ENCODE peak calls at places on chromosomes 13 and 19, in ten cellular contexts. T is A673; J is activated T-helper 1 cell treated with Interleukin-2 at 50 U/mL for 16 hours; N is AG08395; F is hepatic stellate cell; Q is CD8-positive, alpha-beta memory T cell; E is A549; G is HT-29; X is progenitor cell of endocrine pancreas; Z is GM04503. C is an unnamed sample.

GRCh38 chr19:50490991-50491472 is 14.4 kb upstream of the GARIN5A start:
- DNase-seq in Q (no peak), T (no peak), G (no peak), J (no peak), E (no peak), N (no peak), Z (no peak), X (no peak), F (no peak), C (no peak)

GRCh38 chr13:51659276-51660127 is 75.2 kb downstream of the WDFY2 start:
- DNase-seq in X (no peak), Z (peak), E (no peak), T (no peak), N (no peak), G (no peak), F (no peak), J (no peak), Q (no peak), C (no peak)

GRCh38 chr19:3976495-3977241 is 5.8 kb upstream of the DAPK3 start:
- DNase-seq in E (no peak), J (no peak), G (no peak), T (no peak), X (no peak), N (no peak), F (peak), Q (no peak), Z (no peak), C (no peak)

GRCh38 chr13:94480672-94481145 is 1.2 kb upstream of the DCT start:
- DNase-seq in Q (no peak), J (no peak), T (no peak), F (no peak), X (no peak), N (peak), E (no peak), Z (peak), G (no peak), C (no peak)

GRCh38 chr19:49091391-49092038 is 6.3 kb downstream of the SNRNP70 start:
- DNase-seq in T (no peak), J (no peak), E (no peak), X (no peak), Z (no peak), Q (no peak), F (no peak), G (no peak), N (no peak), C (no peak)

GRCh38 chr19:5147971-5148793 is 179.3 kb downstream of the KDM4B start:
- DNase-seq in J (no peak), G (no peak), Q (no peak), Z (peak), F (no peak), T (peak), N (peak), X (no peak), E (no peak), C (no peak)

GRCh38 chr13:61084983-61085382 is 330.7 kb downstream of the PCDH20 start:
- DNase-seq in Z (no peak), E (no peak), F (no peak), J (no peak), N (no peak), T (peak), G (no peak), X (no peak), Q (no peak), C (no peak)

GRCh38 chr19:18091217-18091608 is 4.5 kb upstream of the IL12RB1 start:
- DNase-seq in Q (peak), N (no peak), G (no peak), Z (no peak), F (no peak), X (no peak), T (no peak), E (no peak), J (peak), C (peak)

GRCh38 chr19:46376241-46377153 is 29.6 kb downstream of the PPP5C start:
- DNase-seq in E (no peak), N (no peak), Z (no peak), F (no peak), X (no peak), Q (no peak), T (no peak), J (no peak), G (no peak), C (no peak)

GRCh38 chr19:1066748-1067340 is at the start of gene ARHGAP45:
- DNase-seq in X (no peak), T (no peak), F (no peak), Z (no peak), J (peak), E (no peak), N (no peak), Q (peak), G (no peak), C (peak)

GRCh38 chr19:51746731-51747130 is 4.9 kb downstream of the FPR1 start:
- DNase-seq in T (no peak), N (no peak), E (no peak), G (no peak), J (no peak), Q (no peak), Z (no peak), F (no peak), X (no peak), C (no peak)

GRCh38 chr19:36266375-36266961 is 51.6 kb downstream of the ZNF146 start:
- DNase-seq in G (no peak), Q (no peak), X (no peak), T (no peak), N (no peak), F (no peak), E (no peak), Z (no peak), J (no peak), C (no peak)

GRCh38 chr19:12596927-12597548 is 13.6 kb downstream of the ZNF490 start:
- DNase-seq in N (no peak), J (no peak), F (no peak), Q (no peak), X (no peak), Z (no peak), T (no peak), E (no peak), G (no peak), C (no peak)